ENCODE peak calls at places on chromosomes 1 and 21, in seven cellular contexts. J is hepatocyte, V is heart left ventricle, W is neural progenitor cell, T is HCT116, I is GM23338, B is adrenal gland. Q is an unnamed sample. For H3K36me3 and H3K27me3, the result is how much of the 10 kb centered on the place peaks cover.

GRCh38 chr1:113534875-113535274 is 144.6 kb downstream of the MAGI3 start:
- DNase-seq in J (no peak), V (no peak), W (no peak), T (no peak), I (no peak), B (no peak), Q (no peak)

GRCh38 chr21:31133243-31133830 is 95.1 kb upstream of the KRTAP19-8 start:
- DNase-seq in J (no peak), V (no peak), W (no peak), T (no peak), I (no peak), B (no peak), Q (no peak)

GRCh38 chr1:46476673-46477072 is 13.0 kb upstream of the DMBX1 start:
- DNase-seq in J (no peak), V (no peak), W (no peak), T (no peak), I (no peak), B (no peak), Q (no peak)

GRCh38 chr1:24351247-24351646 is 32.1 kb downstream of the GRHL3 start:
- DNase-seq in J (no peak), V (no peak), W (no peak), T (no peak), I (no peak), B (no peak), Q (no peak)

GRCh38 chr1:18670267-18670910 is 39.7 kb downstream of the PAX7 start:
- DNase-seq in J (no peak), V (no peak), W (no peak), T (no peak), I (no peak), B (no peak), Q (no peak)

GRCh38 chr1:227900571-227901051 is 47.1 kb downstream of the WNT9A start:
- DNase-seq in J (no peak), V (peak), W (no peak), T (no peak), I (no peak), B (no peak), Q (no peak)

GRCh38 chr1:53554592-53555305 is 95.5 kb downstream of the DMRTB1 start:
- DNase-seq in J (no peak), V (no peak), W (no peak), T (no peak), I (no peak), B (no peak), Q (peak)

GRCh38 chr1:56573311-56573710 is 6.1 kb downstream of the PLPP3 start:
- DNase-seq in J (peak), V (peak), W (no peak), T (no peak), I (no peak), B (peak), Q (no peak)

GRCh38 chr1:25647106-25647505 is 30.5 kb downstream of the MAN1C1 start:
- DNase-seq in J (no peak), V (no peak), W (no peak), T (no peak), I (no peak), B (no peak), Q (no peak)

GRCh38 chr1:22527122-22527521 is 36.2 kb upstream of the EPHA8 start:
- DNase-seq in J (no peak), V (no peak), W (no peak), T (no peak), I (no peak), B (peak), Q (peak)

GRCh38 chr1:62436039-62436465 is 797 bp upstream of the USP1 start:
- DNase-seq in J (no peak), V (no peak), W (no peak), T (no peak), I (no peak), B (no peak), Q (peak)

GRCh38 chr1:219883400-219884332 is 44.7 kb downstream of the SLC30A10 start:
- DNase-seq in J (no peak), V (no peak), W (peak), T (no peak), I (peak), B (no peak), Q (peak)

GRCh38 chr1:178262101-178262500 is 168.2 kb downstream of the RASAL2 start:
- DNase-seq in J (peak), V (no peak), W (peak), T (no peak), I (peak), B (no peak), Q (peak)

GRCh38 chr1:11384170-11384554 is 94.8 kb upstream of the DISP3 start:
- DNase-seq in J (no peak), V (no peak), W (no peak), T (no peak), I (no peak), B (no peak), Q (no peak)

GRCh38 chr1:151612506-151613274 is 840 bp downstream of the SNX27 start:
- DNase-seq in J (peak), V (peak), W (peak), T (no peak), I (peak), B (peak), Q (peak)

GRCh38 chr1:231971397-231972233 is 345.0 kb downstream of the DISC1 start:
- DNase-seq in J (no peak), V (peak), W (no peak), T (no peak), I (no peak), B (no peak), Q (no peak)

GRCh38 chr1:84849312-84849711 is 43.7 kb downstream of the LPAR3 start:
- DNase-seq in J (peak), V (no peak), W (no peak), T (no peak), I (no peak), B (no peak), Q (no peak)

GRCh38 chr1:119674835-119675289 is 26.8 kb upstream of the ZNF697 start:
- DNase-seq in J (no peak), V (no peak), W (no peak), T (peak), I (peak), B (no peak), Q (peak)

GRCh38 chr1:65072845-65073244 is 75.2 kb upstream of the AK4 start:
- DNase-seq in J (no peak), V (no peak), W (no peak), T (no peak), I (no peak), B (no peak), Q (no peak)

GRCh38 chr1:38746966-38747600 is 112.5 kb downstream of the RRAGC start:
- DNase-seq in J (no peak), V (no peak), W (peak), T (no peak), I (peak), B (no peak), Q (peak)

GRCh38 chr1:93746009-93746408 is 64.4 kb upstream of the BCAR3 start:
- DNase-seq in J (no peak), V (no peak), W (no peak), T (no peak), I (no peak), B (no peak), Q (no peak)

GRCh38 chr1:6634278-6635052 is 9.8 kb downstream of the THAP3 start:
- DNase-seq in J (peak), V (peak), W (peak), T (no peak), I (peak), B (peak), Q (peak)

GRCh38 chr1:4130096-4130495 is 230.0 kb upstream of the C1orf174 start:
- DNase-seq in J (no peak), V (no peak), W (no peak), T (no peak), I (no peak), B (no peak), Q (no peak)

GRCh38 chr1:53580009-53580400 is 120.8 kb downstream of the DMRTB1 start:
- DNase-seq in J (no peak), V (no peak), W (no peak), T (no peak), I (no peak), B (no peak), Q (no peak)

GRCh38 chr21:36125513-36126121 is 9.3 kb upstream of the CBR3 start:
- DNase-seq in J (peak), V (no peak), W (peak), T (no peak), I (peak), B (peak), Q (peak)

GRCh38 chr1:172653015-172653709 is 5.7 kb upstream of the FASLG start:
- DNase-seq in J (no peak), V (no peak), W (no peak), T (no peak), I (no peak), B (no peak), Q (no peak)

GRCh38 chr1:43454270-43455011 is 710 bp upstream of the HYI start:
- DNase-seq in J (peak), V (peak), W (peak), T (peak), I (peak), B (peak), Q (peak)

GRCh38 chr1:200409761-200410565 is at the start of gene ZNF281:
- DNase-seq in J (peak), V (peak), W (peak), T (peak), I (peak), B (peak), Q (peak)

GRCh38 chr1:200409203-200409760 is 554 bp downstream of the ZNF281 start:
- DNase-seq in J (peak), V (peak), W (peak), T (no peak), I (peak), B (peak), Q (peak)

GRCh38 chr1:200410566-200410878 is 686 bp upstream of the ZNF281 start:
- DNase-seq in J (peak), V (no peak), W (peak), T (peak), I (peak), B (no peak), Q (peak)

GRCh38 chr1:200414657-200415056 is 4.8 kb upstream of the ZNF281 start:
- DNase-seq in J (no peak), V (no peak), W (no peak), T (no peak), I (no peak), B (no peak), Q (no peak)

DNA sequence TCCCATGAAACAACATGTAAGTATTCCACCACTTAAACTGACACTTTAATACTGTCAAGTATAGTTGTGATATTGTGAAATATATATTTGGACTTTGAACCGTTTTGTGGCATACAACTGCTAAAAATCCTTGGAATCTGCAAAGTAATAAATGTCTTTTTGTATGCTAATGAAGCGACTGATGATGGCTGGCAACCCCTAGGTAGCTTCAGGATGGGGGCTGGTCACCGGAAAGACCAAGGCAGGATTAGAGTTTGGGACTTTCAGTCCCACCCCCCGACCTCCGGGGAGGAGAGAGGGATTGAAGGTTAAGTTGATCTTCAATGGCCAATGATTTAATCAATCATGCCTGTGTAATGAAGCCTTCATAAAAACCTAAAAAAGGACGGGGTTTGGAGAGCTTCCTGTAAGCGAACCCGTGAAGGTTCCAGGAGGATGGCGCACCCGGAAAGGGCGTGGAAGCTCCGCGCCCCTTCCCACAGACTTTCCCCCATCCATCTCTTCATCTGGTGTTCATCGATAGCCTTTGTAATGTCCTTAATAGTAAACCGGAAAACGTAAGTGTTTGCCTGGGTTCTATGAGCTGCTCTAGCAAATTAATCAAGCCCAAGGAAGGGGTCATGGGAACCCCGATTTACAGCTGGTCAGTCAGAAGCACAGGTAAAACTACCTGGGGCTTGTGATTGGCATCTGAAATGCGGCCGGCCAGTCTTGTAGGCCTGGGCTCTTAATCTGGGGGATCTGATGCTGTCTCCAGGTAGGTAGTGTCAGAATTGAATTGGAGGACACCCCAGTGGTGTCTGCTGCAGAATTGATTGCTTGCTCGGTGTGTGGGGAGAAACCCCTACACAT is 1.8 kb upstream of the ZNF281 start:
- DNase-seq in J (peak), V (no peak), W (peak), T (no peak), I (peak), B (no peak), Q (peak)
- H3K4me3 ChIP-seq in J (no peak), V (no peak), W (peak), T (no peak), I (peak), B (no peak), Q (peak)

DNA sequence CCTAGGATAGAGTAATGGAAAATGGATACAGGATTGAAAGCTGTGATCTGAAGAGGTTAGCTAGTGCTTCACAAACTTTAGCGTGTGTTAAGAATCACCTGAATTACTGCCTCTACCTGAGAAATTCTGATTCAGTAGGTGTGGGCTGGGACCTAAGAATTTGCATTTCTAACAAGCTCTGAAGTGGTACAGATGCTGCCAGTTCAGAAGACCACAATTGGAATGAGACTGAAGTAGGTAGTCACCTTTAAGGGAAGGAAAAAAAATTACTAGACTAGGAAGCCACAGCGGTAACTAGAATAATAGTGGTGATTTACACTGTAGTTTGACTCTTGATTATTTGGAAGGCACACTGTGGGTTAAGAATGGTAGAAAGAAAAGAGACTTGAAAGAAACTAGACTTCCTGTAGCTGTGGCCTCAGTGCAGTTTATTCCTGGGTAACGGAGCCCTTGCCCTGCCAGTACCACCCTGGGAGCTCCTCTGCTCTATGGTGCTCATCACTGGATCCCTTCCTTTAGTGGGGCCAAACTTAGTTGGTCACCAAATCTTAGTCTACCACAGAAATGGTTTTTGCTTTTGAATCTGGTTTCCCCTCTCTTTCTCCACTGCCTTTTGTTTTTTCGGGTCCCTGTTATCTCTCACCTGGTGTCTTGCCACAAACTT is 43.6 kb downstream of the ARID1A start:
- DNase-seq in J (no peak), V (no peak), W (no peak), T (no peak), I (no peak), B (no peak), Q (no peak)
- H3K36me3 ChIP-seq in J (under half), V (under half), W (under half), T (under half), I (under half), B (under half), Q (under half)

GRCh38 chr1:48772221-48772620 is 4.5 kb downstream of the BEND5 start:
- DNase-seq in J (peak), V (no peak), W (no peak), T (no peak), I (no peak), B (no peak), Q (no peak)

GRCh38 chr1:48775817-48776399 is 783 bp downstream of the BEND5 start:
- DNase-seq in J (no peak), V (no peak), W (no peak), T (no peak), I (no peak), B (no peak), Q (no peak)

GRCh38 chr1:48773133-48773532 is 3.6 kb downstream of the BEND5 start:
- DNase-seq in J (no peak), V (no peak), W (no peak), T (no peak), I (no peak), B (no peak), Q (no peak)

GRCh38 chr1:48777219-48777895 is 666 bp upstream of the BEND5 start:
- DNase-seq in J (peak), V (no peak), W (peak), T (no peak), I (peak), B (no peak), Q (peak)

GRCh38 chr1:48776400-48777218 is at the start of gene BEND5:
- DNase-seq in J (peak), V (peak), W (peak), T (no peak), I (peak), B (peak), Q (peak)
- H3K27me3 ChIP-seq in J (under half), V (under half), W (under half), T (under half), I (under half), B (under half), Q (under half)

GRCh38 chr1:153790996-153791855 is 16.0 kb downstream of the SLC27A3 start:
- DNase-seq in J (peak), V (no peak), W (no peak), T (no peak), I (no peak), B (no peak), Q (no peak)
- H3K4me3 ChIP-seq in J (no peak), V (peak), W (no peak), T (no peak), I (no peak), B (no peak), Q (no peak)

GRCh38 chr1:229631966-229632365 is 5.9 kb downstream of the URB2 start:
- DNase-seq in J (no peak), V (no peak), W (no peak), T (no peak), I (no peak), B (no peak), Q (no peak)
- H3K36me3 ChIP-seq in J (under half), V (under half), W (under half), T (under half), I (under half), B (under half), Q (under half)

GRCh38 chr1:203121186-203122015 is 6.1 kb upstream of the ADORA1 start:
- DNase-seq in J (no peak), V (no peak), W (no peak), T (no peak), I (no peak), B (peak), Q (no peak)
- H3K27me3 ChIP-seq in J (under half), V (half or more), W (under half), T (under half), I (under half), B (under half), Q (under half)

GRCh38 chr21:42652527-42653491 is 612 bp upstream of the PDE9A start:
- DNase-seq in J (peak), V (peak), W (peak), T (no peak), I (peak), B (peak), Q (peak)
- H3K4me3 ChIP-seq in J (peak), V (peak), W (peak), T (no peak), I (peak), B (no peak), Q (peak)

Q was measured in H7.